ENCODE peak calls at places on chromosomes 4 and X, in ten cellular contexts. F, R, J, C, Z, L, O, P, M and E are unnamed samples.

GRCh38 chr4:154854362-154854761 is 73.3 kb downstream of the RBM46 start:
- DNase-seq in P (no peak), M (no peak), Z (no peak), C (peak), R (no peak), J (no peak), F (no peak), O (no peak), L (peak), E (no peak)

GRCh38 chrX:105114554-105115130 is 105.9 kb downstream of the TEX13A start:
- DNase-seq in F (no peak), J (no peak), P (no peak), L (no peak), M (no peak), O (no peak), C (no peak), R (no peak), Z (no peak), E (no peak)

GRCh38 chr4:98932539-98932938 is 3.6 kb upstream of the EIF4E start:
- DNase-seq in F (no peak), M (no peak), P (no peak), O (no peak), J (no peak), C (peak), L (peak), R (no peak), Z (no peak), E (no peak)

GRCh38 chr4:116055857-116056827 is 942.7 kb upstream of the NDST4 start:
- DNase-seq in Z (no peak), O (no peak), R (no peak), C (no peak), J (no peak), M (no peak), P (no peak), F (no peak), L (peak), E (no peak)

GRCh38 chr4:7157140-7157488 is 35.2 kb upstream of the SORCS2 start:
- DNase-seq in L (no peak), P (no peak), O (no peak), F (no peak), Z (no peak), J (no peak), R (no peak), C (no peak), M (no peak), E (no peak)

GRCh38 chr4:159446266-159446976 is 343.5 kb downstream of the RAPGEF2 start:
- DNase-seq in Z (no peak), L (peak), M (peak), J (peak), R (no peak), C (peak), P (no peak), O (peak), F (no peak), E (peak)

GRCh38 chr4:6500481-6501135 is 28.2 kb upstream of the PPP2R2C start:
- DNase-seq in C (no peak), R (no peak), O (no peak), M (no peak), J (no peak), L (no peak), Z (no peak), P (no peak), F (no peak), E (no peak)

GRCh38 chr4:133147922-133148689 is 988 bp upstream of the PCDH10 start:
- DNase-seq in R (no peak), Z (no peak), O (peak), P (no peak), J (peak), L (peak), C (peak), F (no peak), M (no peak), E (no peak)

GRCh38 chrX:49951524-49952193 is 29.3 kb downstream of the CLCN5 start:
- DNase-seq in L (no peak), Z (no peak), F (no peak), O (no peak), M (no peak), J (no peak), C (no peak), P (no peak), R (no peak), E (no peak)

GRCh38 chrX:150365953-150366911 is 3.1 kb downstream of the MAMLD1 start:
- DNase-seq in Z (peak), R (peak), M (no peak), F (no peak), J (peak), L (peak), C (peak), P (no peak), O (peak), E (no peak)

GRCh38 chr4:102263024-102263787 is 82.1 kb downstream of the SLC39A8 start:
- DNase-seq in O (peak), R (no peak), Z (no peak), M (no peak), L (peak), F (no peak), C (peak), J (peak), P (no peak), E (no peak)

GRCh38 chr4:163071308-163071707 is 95.4 kb downstream of the NAF1 start:
- DNase-seq in M (no peak), Z (no peak), P (no peak), L (peak), C (no peak), O (no peak), F (no peak), R (no peak), J (no peak), E (no peak)

GRCh38 chrX:30786374-30786773 is 102.7 kb downstream of the TAB3 start:
- DNase-seq in Z (no peak), L (no peak), F (no peak), M (no peak), R (no peak), J (no peak), C (no peak), O (no peak), P (no peak), E (no peak)

GRCh38 chr4:159248383-159249178 is 145.7 kb downstream of the RAPGEF2 start:
- DNase-seq in J (no peak), R (no peak), O (peak), P (no peak), F (no peak), Z (no peak), L (peak), C (peak), M (no peak), E (no peak)

GRCh38 chr4:170979736-170980135 is 833.5 kb upstream of the GALNTL6 start:
- DNase-seq in Z (peak), F (no peak), C (no peak), O (no peak), L (no peak), R (no peak), J (peak), P (no peak), M (no peak), E (no peak)

GRCh38 chr4:7536876-7537275 is 102.1 kb upstream of the PSAPL1 start:
- DNase-seq in F (no peak), L (no peak), O (no peak), J (no peak), C (no peak), R (no peak), P (no peak), Z (no peak), M (no peak), E (no peak)

GRCh38 chrX:150761176-150761818 is 68.1 kb downstream of the MTMR1 start:
- DNase-seq in C (no peak), L (no peak), J (no peak), Z (no peak), O (no peak), P (no peak), F (no peak), R (no peak), M (no peak), E (no peak)

GRCh38 chr4:138330531-138330930 is 88.4 kb upstream of the SLC7A11 start:
- DNase-seq in C (peak), O (no peak), P (no peak), F (no peak), J (no peak), R (no peak), Z (no peak), M (no peak), L (no peak), E (no peak)

GRCh38 chr4:151862766-151863165 is 102.0 kb upstream of the GATB start:
- DNase-seq in M (no peak), R (no peak), L (peak), O (no peak), Z (no peak), C (peak), P (no peak), J (no peak), F (no peak), E (no peak)

GRCh38 chrX:52082578-52082977 is 13.6 kb upstream of the MAGED4B start:
- DNase-seq in J (no peak), F (no peak), M (no peak), L (peak), R (no peak), P (no peak), Z (no peak), O (no peak), C (no peak), E (no peak)

GRCh38 chr4:185332575-185333464 is 62.9 kb downstream of the LRP2BP start:
- DNase-seq in J (no peak), P (no peak), R (no peak), M (no peak), O (no peak), F (no peak), L (no peak), Z (no peak), C (no peak), E (no peak)

GRCh38 chr4:88244821-88245579 is 39.4 kb downstream of the PPM1K start:
- DNase-seq in F (peak), R (no peak), M (no peak), C (no peak), J (no peak), O (no peak), L (no peak), P (peak), Z (no peak), E (no peak)

GRCh38 chrX:105744291-105744690 is 78.0 kb upstream of the NRK start:
- DNase-seq in R (no peak), O (no peak), J (no peak), M (no peak), Z (no peak), L (no peak), C (no peak), P (no peak), F (no peak), E (no peak)

GRCh38 chr4:183589710-183590109 is 69.3 kb downstream of the RWDD4 start:
- DNase-seq in C (no peak), F (no peak), M (no peak), J (no peak), R (no peak), O (no peak), L (peak), Z (no peak), P (no peak), E (no peak)

GRCh38 chr4:9940041-9940440 is 81.3 kb downstream of the SLC2A9 start:
- DNase-seq in C (no peak), M (no peak), L (no peak), P (no peak), F (no peak), O (no peak), J (no peak), Z (no peak), R (no peak), E (no peak)

GRCh38 chr4:138669479-138670165 is 346.0 kb upstream of the NOCT start:
- DNase-seq in O (no peak), P (no peak), Z (no peak), J (no peak), L (peak), M (no peak), F (no peak), C (peak), R (no peak), E (no peak)

GRCh38 chrX:121322159-121322558 is 274.7 kb downstream of the GLUD2 start:
- DNase-seq in C (no peak), R (no peak), P (no peak), F (no peak), J (no peak), M (no peak), O (no peak), L (peak), Z (no peak), E (no peak)

GRCh38 chr4:52868138-52868537 is 6.0 kb downstream of the RASL11B start:
- DNase-seq in F (no peak), L (no peak), J (peak), O (peak), C (no peak), P (no peak), M (no peak), Z (no peak), R (peak), E (no peak)

GRCh38 chr4:155491336-155492131 is 114.8 kb upstream of the MAP9 start:
- DNase-seq in R (no peak), P (no peak), C (peak), O (no peak), L (no peak), Z (no peak), F (no peak), J (no peak), M (no peak), E (no peak)

GRCh38 chr4:187108846-187109245 is 385.2 kb upstream of the FAT1 start:
- DNase-seq in F (no peak), O (no peak), C (no peak), M (no peak), J (no peak), P (no peak), R (no peak), L (no peak), Z (no peak), E (no peak)

GRCh38 chrX:45795546-45795945 is 594.9 kb upstream of the DIPK2B start:
- DNase-seq in O (no peak), C (no peak), R (no peak), L (no peak), Z (no peak), F (no peak), M (no peak), P (no peak), J (no peak), E (no peak)

GRCh38 chr4:132540797-132541196 is 608.3 kb upstream of the PCDH10 start:
- DNase-seq in Z (no peak), J (no peak), L (no peak), O (no peak), C (no peak), P (no peak), F (no peak), R (no peak), M (no peak), E (no peak)

GRCh38 chr4:3320361-3321023 is 27.7 kb downstream of the RGS12 start:
- DNase-seq in R (peak), M (peak), F (no peak), L (no peak), P (no peak), O (no peak), J (no peak), Z (no peak), C (no peak), E (no peak)

GRCh38 chr4:107801766-107802211 is 22.9 kb upstream of the SGMS2 start:
- DNase-seq in F (no peak), L (peak), R (no peak), J (no peak), O (no peak), P (no peak), Z (no peak), M (no peak), C (peak), E (no peak)

GRCh38 chr4:113122066-113122465 is 72.6 kb downstream of the ANK2 start:
- DNase-seq in F (no peak), P (no peak), R (no peak), C (no peak), J (no peak), L (no peak), M (no peak), Z (no peak), O (no peak), E (no peak)

GRCh38 chr4:181150173-181150572 is 1093.0 kb upstream of the TENM3 start:
- DNase-seq in M (no peak), L (no peak), P (no peak), Z (no peak), F (no peak), R (no peak), C (no peak), J (no peak), O (peak), E (no peak)

GRCh38 chr4:162681212-162681611 is 485.5 kb downstream of the NAF1 start:
- DNase-seq in M (no peak), O (no peak), Z (no peak), L (no peak), C (no peak), P (no peak), R (no peak), F (no peak), J (no peak), E (no peak)

GRCh38 chrX:150051096-150051495 is 112.8 kb upstream of the EOLA2 start:
- DNase-seq in M (no peak), P (no peak), J (no peak), R (no peak), L (no peak), O (no peak), F (no peak), Z (no peak), C (no peak), E (no peak)

GRCh38 chr4:39043697-39044363 is 11.6 kb upstream of the TMEM156 start:
- DNase-seq in C (peak), O (no peak), M (no peak), J (no peak), R (no peak), Z (no peak), F (no peak), L (peak), P (no peak), E (no peak)
- H3K27ac ChIP-seq in C (peak), O (peak), M (peak), J (peak), R (peak), Z (peak), F (peak), L (peak), P (peak), E (no peak)

GRCh38 chrX:15873566-15873965 is 19.0 kb upstream of the AP1S2 start:
- DNase-seq in F (no peak), Z (no peak), R (no peak), O (no peak), P (no peak), M (no peak), J (peak), L (no peak), C (peak), E (no peak)
- H3K27ac ChIP-seq in F (no peak), Z (no peak), R (no peak), O (no peak), P (no peak), M (no peak), J (no peak), L (no peak), C (no peak), E (no peak)

DNA sequence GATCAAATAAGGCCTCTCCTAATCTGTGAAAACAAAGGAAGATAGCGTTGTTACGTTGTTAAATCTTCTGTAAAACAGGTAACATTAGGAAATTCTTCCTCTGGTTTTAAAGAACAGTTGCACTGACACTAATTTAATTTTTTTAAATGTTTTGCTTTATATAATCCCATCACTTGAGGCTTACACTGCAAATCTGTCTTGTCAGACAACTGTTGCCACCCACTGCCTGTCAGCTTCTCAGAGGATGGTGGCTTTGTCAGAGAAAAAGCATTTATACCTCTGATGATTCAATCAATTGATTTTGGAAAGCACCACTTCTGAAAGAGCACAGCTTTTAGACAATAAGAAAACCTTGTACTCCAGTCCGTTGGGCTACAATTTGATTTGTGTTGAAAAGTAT is 799.1 kb downstream of the FSTL5 start:
- DNase-seq in M (no peak), L (no peak), C (no peak), F (no peak), J (no peak), Z (no peak), O (no peak), P (no peak), R (no peak), E (no peak)
- H3K27ac ChIP-seq in M (no peak), L (no peak), C (no peak), F (no peak), J (no peak), Z (no peak), O (no peak), P (no peak), R (no peak), E (no peak)

GRCh38 chr4:168631241-168632151 is 134.6 kb downstream of the PALLD start:
- DNase-seq in R (peak), O (peak), F (no peak), Z (peak), C (peak), L (peak), M (peak), P (no peak), J (peak), E (no peak)
- H3K27ac ChIP-seq in R (peak), O (no peak), F (no peak), Z (peak), C (peak), L (no peak), M (peak), P (no peak), J (peak), E (no peak)

GRCh38 chrX:154804564-154804956 is 725 bp downstream of the MPP1 start:
- DNase-seq in L (no peak), Z (no peak), R (no peak), O (no peak), C (no peak), F (no peak), M (no peak), J (no peak), P (no peak), E (no peak)

GRCh38 chrX:154797006-154797405 is 8.3 kb downstream of the MPP1 start:
- DNase-seq in L (no peak), C (no peak), F (no peak), R (no peak), J (no peak), P (no peak), Z (no peak), M (no peak), O (no peak), E (no peak)

GRCh38 chrX:154802838-154803410 is 2.4 kb downstream of the MPP1 start:
- DNase-seq in F (no peak), J (peak), P (no peak), L (no peak), Z (no peak), O (no peak), M (no peak), C (no peak), R (no peak), E (no peak)

GRCh38 chrX:154800508-154801207 is 4.6 kb downstream of the MPP1 start:
- DNase-seq in J (no peak), R (no peak), M (no peak), O (no peak), F (no peak), C (no peak), P (no peak), L (no peak), Z (no peak), E (no peak)

GRCh38 chrX:154799554-154800348 is 5.5 kb downstream of the MPP1 start:
- DNase-seq in P (no peak), F (no peak), C (peak), O (peak), L (no peak), M (peak), Z (no peak), R (no peak), J (peak), E (no peak)
- H3K27ac ChIP-seq in P (no peak), F (no peak), C (peak), O (peak), L (peak), M (peak), Z (no peak), R (peak), J (no peak), E (no peak)

GRCh38 chr4:140020457-140021361 is 133.3 kb downstream of the MAML3 start:
- DNase-seq in C (peak), R (no peak), Z (no peak), F (no peak), L (no peak), O (no peak), M (no peak), P (no peak), J (no peak), E (no peak)
- H3K27ac ChIP-seq in C (no peak), R (no peak), Z (peak), F (no peak), L (no peak), O (no peak), M (peak), P (no peak), J (no peak), E (no peak)

GRCh38 chr4:77818077-77818666 is 996 bp downstream of the CNOT6L start:
- DNase-seq in L (peak), M (peak), F (peak), J (peak), O (peak), C (peak), P (peak), R (peak), Z (peak), E (no peak)

GRCh38 chr4:77819836-77820679 is 890 bp upstream of the CNOT6L start:
- DNase-seq in C (peak), J (peak), P (peak), M (peak), L (peak), O (peak), F (peak), Z (peak), R (peak), E (peak)

GRCh38 chr4:77818667-77819408 is at the start of gene CNOT6L:
- DNase-seq in J (peak), P (peak), C (peak), F (peak), L (peak), R (peak), M (peak), O (peak), Z (peak), E (no peak)

GRCh38 chr4:77820836-77821561 is 1.8 kb upstream of the CNOT6L start:
- DNase-seq in F (no peak), L (peak), C (no peak), Z (no peak), M (no peak), J (no peak), R (no peak), O (no peak), P (no peak), E (no peak)

GRCh38 chr4:77819409-77819835 is 254 bp upstream of the CNOT6L start:
- DNase-seq in C (no peak), R (no peak), J (peak), F (no peak), M (no peak), P (peak), L (peak), O (no peak), Z (no peak), E (no peak)
- H3K27ac ChIP-seq in C (peak), R (peak), J (peak), F (peak), M (peak), P (peak), L (peak), O (peak), Z (peak), E (no peak)